ENCODE peak calls at places on chromosomes 13 and 19, in ten cellular contexts. T is astrocyte of the cerebellum; F is epithelial cell of esophagus; C is lung; D is heart right ventricle; V is heart left ventricle; J is thoracic aorta; Y is body of pancreas; W is CD8-positive, alpha-beta T cell; E is AG10803. S is an unnamed sample.

GRCh38 chr19:48629599-48630288 is 7.4 kb downstream of the DBP start:
- DNase-seq in T (no peak), F (peak; percentile 59), C (no peak), D (peak; percentile 62), V (peak; percentile 75), J (no peak), Y (no peak), W (no peak), E (no peak), S (no peak)

GRCh38 chr19:35120492-35120891 is 4.9 kb downstream of the FXYD3 start:
- DNase-seq in T (peak; percentile 5), F (peak; percentile 96), C (no peak), D (no peak), V (no peak), J (no peak), Y (peak; percentile 64), W (no peak), E (peak; percentile 75), S (peak; percentile 92)

GRCh38 chr19:32404213-32404938 is 1.2 kb upstream of the DPY19L3 start:
- DNase-seq in T (no peak), F (peak; percentile 24), C (no peak), D (no peak), V (no peak), J (no peak), Y (no peak), W (no peak), E (no peak), S (no peak)

GRCh38 chr13:24076124-24076523 is 84.4 kb upstream of the SPATA13 start:
- DNase-seq in T (no peak), F (no peak), C (no peak), D (no peak), V (no peak), J (no peak), Y (peak; percentile 81), W (no peak), E (no peak), S (no peak)

GRCh38 chr19:33904681-33905080 is 108.0 kb downstream of the KCTD15 start:
- DNase-seq in T (no peak), F (peak; percentile 55), C (no peak), D (no peak), V (no peak), J (no peak), Y (peak; percentile 90), W (no peak), E (no peak), S (no peak)

GRCh38 chr13:111913790-111914189 is 153.2 kb upstream of the SOX1 start:
- DNase-seq in T (no peak), F (no peak), C (no peak), D (no peak), V (no peak), J (no peak), Y (no peak), W (no peak), E (no peak), S (no peak)

GRCh38 chr19:51511353-51511752 is 9.8 kb upstream of the SIGLEC12 start:
- DNase-seq in T (no peak), F (no peak), C (no peak), D (no peak), V (no peak), J (no peak), Y (no peak), W (no peak), E (no peak), S (no peak)

GRCh38 chr19:49999371-50000010 is 25.7 kb downstream of the VRK3 start:
- DNase-seq in T (no peak), F (no peak), C (no peak), D (no peak), V (no peak), J (no peak), Y (no peak), W (no peak), E (no peak), S (no peak)

GRCh38 chr13:102773441-102774209 is at the start of gene TEX30:
- DNase-seq in T (peak; percentile 40), F (peak; percentile 87), C (peak; percentile 80), D (peak; percentile 89), V (peak; percentile 94), J (peak; percentile 27), Y (peak; percentile 84), W (peak; percentile 84), E (peak; percentile 81), S (peak; percentile 13)

GRCh38 chr19:16698914-16699313 is 20.7 kb upstream of the NWD1 start:
- DNase-seq in T (no peak), F (no peak), C (peak; percentile 28), D (peak; percentile 52), V (peak; percentile 64), J (no peak), Y (no peak), W (no peak), E (no peak), S (no peak)

GRCh38 chr19:45753548-45753947 is 15.5 kb downstream of the SIX5 start:
- DNase-seq in T (no peak), F (no peak), C (no peak), D (no peak), V (peak; percentile 34), J (no peak), Y (no peak), W (no peak), E (no peak), S (no peak)

GRCh38 chr19:33263325-33264023 is 37.8 kb upstream of the SLC7A10 start:
- DNase-seq in T (no peak), F (no peak), C (no peak), D (no peak), V (no peak), J (no peak), Y (no peak), W (no peak), E (no peak), S (no peak)

GRCh38 chr13:43309301-43309700 is 285.9 kb downstream of the DNAJC15 start:
- DNase-seq in T (no peak), F (no peak), C (no peak), D (no peak), V (no peak), J (no peak), Y (no peak), W (no peak), E (peak; percentile 43), S (no peak)

GRCh38 chr19:40611096-40611495 is 9.9 kb downstream of the LTBP4 start:
- DNase-seq in T (no peak), F (peak; percentile 82), C (peak; percentile 58), D (no peak), V (no peak), J (no peak), Y (no peak), W (no peak), E (no peak), S (no peak)

DNA sequence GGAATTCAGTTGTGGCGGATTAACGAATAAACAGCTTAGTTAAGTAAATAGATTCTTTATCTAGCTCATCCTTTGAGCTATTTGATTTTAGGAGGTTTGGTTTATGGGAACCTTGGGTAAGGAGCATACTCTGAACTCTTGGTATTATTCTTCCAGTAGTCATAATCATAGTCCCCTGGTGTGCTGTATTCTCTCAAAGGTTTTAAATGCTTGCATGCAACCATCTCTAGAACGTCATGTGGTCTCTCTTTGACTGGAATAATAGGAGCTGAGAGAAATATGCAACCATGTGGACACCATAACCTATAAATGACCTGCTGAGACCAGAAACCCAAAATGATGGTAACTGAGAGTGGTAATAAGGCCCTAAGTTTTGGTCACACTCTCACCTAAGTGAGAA is 951.6 kb upstream of the MIR17HG start:
- DNase-seq in T (no peak), F (no peak), C (no peak), D (no peak), V (no peak), J (no peak), Y (no peak), W (no peak), E (no peak), S (no peak)
- TF ChIP-seq CTCF in T (no peak), F (no peak), C (no peak), D (no peak), V (no peak), J (no peak), Y (no peak), W (no peak), E (no peak), S (no peak)

DNA sequence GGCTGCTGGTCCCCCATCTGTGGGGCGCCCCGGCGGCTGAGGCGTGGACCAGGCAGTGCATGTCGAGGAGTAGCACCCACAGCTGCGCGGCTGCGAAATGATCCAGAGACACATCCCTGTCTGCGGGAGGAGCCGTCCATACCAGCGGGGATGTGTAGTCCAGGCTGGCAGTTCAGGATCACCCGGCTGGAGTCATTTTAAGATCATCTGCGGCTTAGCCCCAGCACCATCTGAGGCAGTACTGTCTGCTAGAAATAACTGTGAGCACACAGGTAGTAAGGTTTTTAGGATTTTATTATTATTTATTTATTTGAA is 3.1 kb downstream of the ADAT3 start:
- DNase-seq in T (no peak), F (no peak), C (no peak), D (no peak), V (no peak), J (no peak), Y (no peak), W (no peak), E (no peak), S (no peak)
- H3K4me3 ChIP-seq in T (no peak overlapping the region), F (peak overlapping the region; percentile 30), C (no peak overlapping the region), D (no peak overlapping the region), V (no peak overlapping the region), J (no peak overlapping the region), Y (no peak overlapping the region), W (no peak overlapping the region), E (no peak overlapping the region), S (no peak overlapping the region)

GRCh38 chr13:40390290-40391008 is 276.0 kb downstream of the FOXO1 start:
- DNase-seq in T (no peak), F (no peak), C (no peak), D (no peak), V (no peak), J (no peak), Y (no peak), W (no peak), E (no peak), S (no peak)
- TF ChIP-seq CTCF in T (no peak), F (no peak), C (no peak), D (no peak), V (no peak), J (no peak), Y (no peak), W (no peak), E (no peak), S (no peak)

GRCh38 chr19:11281336-11282049 is 14.5 kb upstream of the TSPAN16 start:
- DNase-seq in T (no peak), F (peak; percentile 68), C (no peak), D (no peak), V (no peak), J (no peak), Y (no peak), W (no peak), E (no peak), S (no peak)

GRCh38 chr19:11284535-11284934 is 11.4 kb upstream of the TSPAN16 start:
- DNase-seq in T (no peak), F (no peak), C (no peak), D (no peak), V (no peak), J (no peak), Y (no peak), W (no peak), E (no peak), S (no peak)

GRCh38 chr19:11278670-11279069 is 16.3 kb upstream of the DOCK6 start:
- DNase-seq in T (no peak), F (no peak), C (no peak), D (no peak), V (no peak), J (no peak), Y (no peak), W (no peak), E (no peak), S (no peak)

GRCh38 chr19:11274533-11275086 is 12.3 kb upstream of the DOCK6 start:
- DNase-seq in T (no peak), F (no peak), C (no peak), D (no peak), V (no peak), J (no peak), Y (no peak), W (no peak), E (no peak), S (no peak)

GRCh38 chr19:11279505-11280236 is 16.3 kb upstream of the TSPAN16 start:
- DNase-seq in T (peak; percentile 23), F (no peak), C (no peak), D (no peak), V (no peak), J (no peak), Y (no peak), W (peak; percentile 38), E (peak; percentile 16), S (no peak)
- H3K4me3 ChIP-seq in T (no peak overlapping the region), F (no peak overlapping the region), C (no peak overlapping the region), D (no peak overlapping the region), V (no peak overlapping the region), J (no peak overlapping the region), Y (no peak overlapping the region), W (no peak overlapping the region), E (no peak overlapping the region), S (no peak overlapping the region)